ENCODE peak calls at places on chromosomes 3 and 15, in seven cellular contexts. E is psoas muscle, Q is stomach, C is IMR-90, T is left lung, P is A549, J is Caco-2. X is an unnamed sample.

GRCh38 chr15:55696221-55696620 is 46.7 kb downstream of the PRTG start:
- DNase-seq in J (no peak), C (peak; percentile 78), E (no peak), P (no peak), T (no peak), Q (no peak), X (no peak)

GRCh38 chr3:100254168-100254777 is 6.5 kb upstream of the TBC1D23 start:
- DNase-seq in E (no peak), C (peak; percentile 78), P (peak; percentile 42), Q (peak; percentile 47), J (peak; percentile 68), T (no peak), X (no peak)

GRCh38 chr3:112133606-112134334 is 722 bp upstream of the GCSAM start:
- DNase-seq in T (no peak), P (no peak), Q (no peak), C (no peak), E (no peak), J (no peak), X (no peak)

GRCh38 chr3:124784686-124785382 is 54.6 kb downstream of the UMPS start:
- DNase-seq in J (no peak), P (no peak), Q (no peak), C (no peak), T (no peak), E (peak; percentile 40), X (no peak)

GRCh38 chr3:158571969-158572765 is 1.2 kb downstream of the MLF1 start:
- DNase-seq in E (no peak), J (no peak), Q (no peak), C (no peak), P (no peak), T (no peak), X (no peak)

GRCh38 chr15:59295742-59296090 is 77.0 kb downstream of the MYO1E start:
- DNase-seq in C (no peak), J (no peak), P (no peak), Q (no peak), T (no peak), E (no peak), X (no peak)

GRCh38 chr3:25540187-25540765 is 112.2 kb downstream of the RARB start:
- DNase-seq in P (no peak), C (no peak), Q (no peak), T (no peak), J (no peak), E (no peak), X (no peak)

GRCh38 chr3:15614958-15615357 is 13.4 kb downstream of the BTD start:
- DNase-seq in Q (no peak), E (no peak), T (no peak), J (no peak), C (no peak), P (no peak), X (no peak)

GRCh38 chr15:98522127-98522526 is 126.2 kb upstream of the IGF1R start:
- DNase-seq in E (no peak), C (no peak), J (no peak), T (no peak), Q (no peak), P (no peak), X (no peak)

GRCh38 chr3:184677344-184678316 is 34.2 kb downstream of the MAGEF1 start:
- DNase-seq in C (no peak), J (no peak), P (no peak), T (no peak), E (peak; percentile 28), Q (no peak), X (no peak)

GRCh38 chr3:23994247-23994574 is 49.1 kb downstream of the NR1D2 start:
- DNase-seq in J (no peak), E (no peak), Q (no peak), T (no peak), C (no peak), P (no peak), X (no peak)

GRCh38 chr3:113535898-113536297 is 3.5 kb downstream of the SIDT1 start:
- DNase-seq in Q (no peak), J (no peak), P (no peak), C (no peak), T (no peak), E (no peak), X (no peak)
- TF ChIP-seq CTCF in Q (no peak), J (peak; percentile 32), P (peak; percentile 13), C (peak; percentile 11), T (no peak), E (peak; percentile 4), X (no peak)

GRCh38 chr15:70488941-70489848 is 274.2 kb downstream of the UACA start:
- DNase-seq in C (no peak), P (no peak), E (no peak), Q (no peak), J (no peak), T (peak; percentile 37), X (no peak)

GRCh38 chr15:70491641-70492040 is 271.7 kb downstream of the UACA start:
- DNase-seq in E (no peak), P (no peak), J (no peak), T (no peak), Q (no peak), C (no peak), X (no peak)

GRCh38 chr15:70490148-70490837 is 273.1 kb downstream of the UACA start:
- DNase-seq in Q (no peak), T (no peak), P (no peak), E (no peak), J (no peak), C (no peak), X (no peak)

GRCh38 chr15:70491183-70491621 is 272.2 kb downstream of the UACA start:
- DNase-seq in E (no peak), T (no peak), C (peak; percentile 71), P (no peak), Q (no peak), J (no peak), X (no peak)

DNA sequence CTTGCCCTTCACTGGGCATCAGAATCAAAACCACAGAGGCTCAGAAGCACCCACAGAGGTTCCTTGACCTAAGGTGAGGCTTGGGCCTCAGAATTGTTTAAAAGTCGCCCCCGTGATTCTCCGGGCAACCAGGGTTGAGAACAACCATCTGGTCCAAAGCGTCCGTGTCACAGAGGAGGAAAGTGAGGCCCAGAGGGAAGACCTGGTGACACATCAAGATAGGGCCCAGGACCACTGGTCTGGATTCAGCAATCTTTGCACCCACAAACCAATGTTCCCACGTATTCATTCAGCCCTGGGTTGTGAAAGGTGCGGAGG is 272.6 kb downstream of the UACA start:
- DNase-seq in C (no peak), J (no peak), T (no peak), P (no peak), Q (no peak), E (no peak), X (no peak)
- H3K4me3 ChIP-seq in C (no peak overlapping the region), J (no peak overlapping the region), T (no peak overlapping the region), P (no peak overlapping the region), Q (no peak overlapping the region), E (no peak overlapping the region), X (no peak overlapping the region)

DNA sequence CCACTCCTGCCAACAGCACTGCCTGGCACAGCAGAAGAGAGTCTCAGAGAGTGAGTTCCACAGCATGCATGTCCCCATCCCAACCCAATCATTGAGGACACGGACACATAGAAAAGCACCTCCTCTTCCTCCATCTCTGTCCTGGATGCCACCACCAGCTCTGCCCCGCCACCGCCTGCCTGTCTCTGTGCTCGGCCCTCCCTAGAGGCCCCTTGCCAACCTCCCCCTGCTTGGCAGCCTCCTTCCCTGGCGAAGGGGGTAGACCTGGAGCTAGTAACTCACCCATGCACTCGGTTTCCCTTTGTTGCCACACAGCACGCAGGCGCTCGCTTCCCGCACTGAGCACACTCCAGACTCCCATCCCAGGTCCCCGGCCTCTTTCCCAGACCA is 66.1 kb upstream of the SLC6A1 start:
- DNase-seq in C (no peak), E (no peak), P (no peak), T (no peak), Q (no peak), J (no peak), X (no peak)
- H3K9me3 ChIP-seq in C (no peaks in the 10 kb centered on the region), E (peaks cover 4% of the 10 kb centered on the region), P (peaks cover 4% of the 10 kb centered on the region), T (no peaks in the 10 kb centered on the region), Q (peaks cover 4% of the 10 kb centered on the region), J (no peaks in the 10 kb centered on the region), X (no peaks in the 10 kb centered on the region)

GRCh38 chr3:14141144-14141543 is 16.3 kb downstream of the TMEM43 start:
- DNase-seq in E (no peak), P (no peak), J (no peak), C (peak; percentile 50), Q (no peak), T (no peak), X (no peak)
- TF ChIP-seq CTCF in E (no peak), P (no peak), J (no peak), C (no peak), Q (no peak), T (no peak), X (no peak)

GRCh38 chr3:32819581-32820348 is 2.0 kb downstream of the TRIM71 start:
- DNase-seq in T (no peak), E (no peak), P (no peak), Q (no peak), C (no peak), J (peak; percentile 75), X (no peak)

GRCh38 chr3:32821686-32822296 is 4.0 kb downstream of the TRIM71 start:
- DNase-seq in E (no peak), T (peak; percentile 82), J (peak; percentile 50), Q (peak; percentile 47), P (no peak), C (no peak), X (no peak)

GRCh38 chr3:32820430-32820829 is 2.6 kb downstream of the TRIM71 start:
- DNase-seq in E (no peak), T (no peak), Q (no peak), P (no peak), J (no peak), C (no peak), X (no peak)

GRCh38 chr3:32822609-32823498 is 5.1 kb downstream of the TRIM71 start:
- DNase-seq in C (no peak), T (no peak), Q (no peak), P (no peak), J (no peak), E (no peak), X (no peak)

DNA sequence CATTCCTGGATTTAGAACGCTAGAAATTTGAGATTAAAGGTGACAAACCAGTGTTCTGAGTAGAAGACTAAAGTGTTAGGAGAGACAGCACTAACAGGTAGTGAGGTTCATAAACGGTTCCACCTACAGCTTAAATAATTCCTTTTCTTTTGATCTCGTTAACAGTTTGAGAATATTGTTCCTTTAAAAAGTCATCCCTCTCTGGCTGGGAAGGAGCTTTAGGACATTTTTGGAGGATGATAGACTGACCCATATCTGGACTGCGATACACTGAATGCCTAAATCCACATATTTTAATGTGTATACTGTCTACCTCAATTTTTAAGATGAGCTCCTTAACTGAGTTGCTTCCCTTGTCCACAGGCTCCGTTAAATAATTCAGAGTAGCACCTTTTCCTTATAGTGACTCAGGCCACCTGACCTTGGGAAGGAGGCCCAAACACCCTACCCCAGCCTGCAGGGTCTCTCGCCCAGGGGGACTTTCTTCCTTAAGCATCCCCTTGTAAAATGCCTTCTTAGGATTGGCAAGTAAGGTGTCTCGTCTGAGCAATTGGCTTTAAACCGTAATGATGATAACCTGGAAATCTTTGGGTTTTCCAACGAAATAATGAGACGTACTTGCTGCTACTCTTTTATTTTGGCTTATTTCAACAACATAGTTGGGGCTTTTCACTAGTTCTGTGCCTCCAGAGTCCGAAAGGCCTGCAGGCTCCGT is 3.3 kb downstream of the TRIM71 start:
- DNase-seq in T (no peak), J (no peak), Q (no peak), E (no peak), P (no peak), C (no peak), X (no peak)
- H3K4me3 ChIP-seq in T (no peak overlapping the region), J (peak overlapping the region; percentile 78), Q (peak overlapping the region; percentile 19), E (peak overlapping the region; percentile 42), P (no peak overlapping the region), C (no peak overlapping the region), X (no peak overlapping the region)

X was measured in mucosa of descending colon.